ENCODE peak calls at places on chromosomes 6 and 20, in seven cellular contexts. I is omental fat pad; X is fibroblast of pulmonary artery; M is GM23248; K is C1 segment of cervical spinal cord; F is activated T-helper 1 cell treated with anti-CD3 and anti-CD28 coated beads, Interleukin-12 subunit alpha, Interleukin-12 subunit beta, Interleukin-2, Interleukin-4 antibody, amounts not matched to agents 30 ng/mL and 10 ng/mL and 1 ng/mL, durations not matched to agents 14 hours and 24 hours and 36 hours; R is activated CD4-positive, alpha-beta T cell treated with anti-CD3 and anti-CD28 coated beads, Interleukin-2, amount 50 U/mL, for 24 hours. J is an unnamed sample.

GRCh38 chr6:154500769-154501171 is 9.7 kb downstream of the CNKSR3 start:
- DNase-seq in I (no peak), X (no peak), M (peak; percentile 45), K (peak; percentile 16), F (no peak), R (no peak), J (no peak)

GRCh38 chr6:66435321-66435720 is 728.3 kb upstream of the EYS start:
- DNase-seq in I (no peak), X (no peak), M (no peak), K (no peak), F (no peak), R (no peak), J (no peak)

GRCh38 chr20:54345301-54345724 is 130.1 kb upstream of the DOK5 start:
- DNase-seq in I (no peak), X (peak; percentile 75), M (peak; percentile 90), K (no peak), F (no peak), R (no peak), J (no peak)

GRCh38 chr20:38199506-38200390 is 34.7 kb upstream of the TGM2 start:
- DNase-seq in I (no peak), X (peak; percentile 19), M (no peak), K (no peak), F (no peak), R (no peak), J (no peak)

GRCh38 chr20:64027981-64028685 is 7.8 kb upstream of the C20orf204 start:
- DNase-seq in I (no peak), X (no peak), M (no peak), K (no peak), F (no peak), R (no peak), J (no peak)

GRCh38 chr20:21099653-21100589 is 6.2 kb downstream of the LINC00237 start:
- DNase-seq in I (no peak), X (peak; percentile 10), M (no peak), K (no peak), F (peak; percentile 39), R (peak; percentile 24), J (peak; percentile 64)

GRCh38 chr6:158756977-158757752 is 62.0 kb downstream of the EZR start:
- DNase-seq in I (no peak), X (no peak), M (no peak), K (no peak), F (no peak), R (no peak), J (no peak)

GRCh38 chr20:17504898-17505663 is 26.1 kb downstream of the BFSP1 start:
- DNase-seq in I (no peak), X (peak; percentile 71), M (peak; percentile 80), K (peak; percentile 18), F (peak; percentile 71), R (peak; percentile 10), J (peak; percentile 73)

GRCh38 chr20:1803216-1804128 is 91.7 kb upstream of the SIRPA start:
- DNase-seq in I (no peak), X (peak; percentile 67), M (peak; percentile 86), K (peak; percentile 34), F (no peak), R (no peak), J (peak; percentile 34)

GRCh38 chr6:37168809-37169457 is 1.0 kb upstream of the PIM1 start:
- DNase-seq in I (peak; percentile 47), X (no peak), M (peak; percentile 90), K (peak; percentile 60), F (no peak), R (peak; percentile 18), J (no peak)

J was measured in stimulated activated naive CD8-positive, alpha-beta T cell treated with anti-CD3 and anti-CD28 coated beads, Interleukin-15, amount 100 ng/mL, for 72 hours.